ENCODE peak calls at places on chromosomes 6 and 20, in four cellular contexts. S, T, X and N are unnamed samples.

GRCh38 chr6:112231609-112232060 is 22.7 kb downstream of the LAMA4 start:
- DNase-seq in S (no peak), X (no peak), T (no peak), N (no peak)

GRCh38 chr20:8505817-8506216 is 373.8 kb downstream of the PLCB1 start:
- DNase-seq in S (no peak), X (no peak), T (no peak), N (no peak)

GRCh38 chr6:39402239-39402751 is 79.8 kb upstream of the KCNK16 start:
- DNase-seq in X (no peak), S (no peak), T (no peak), N (no peak)

GRCh38 chr6:97064578-97064977 is 140.1 kb downstream of the KLHL32 start:
- DNase-seq in X (no peak), S (no peak), T (no peak), N (no peak)

GRCh38 chr20:61482901-61483300 is 230.8 kb downstream of the CDH4 start:
- DNase-seq in X (no peak), T (no peak), S (no peak), N (no peak)

GRCh38 chr20:59955131-59955796 is 3.0 kb upstream of the CDH26 start:
- DNase-seq in S (no peak), X (peak; percentile 74), T (no peak), N (no peak)

GRCh38 chr20:13877789-13878188 is 93.0 kb downstream of the NDUFAF5 start:
- DNase-seq in S (no peak), X (no peak), T (no peak), N (no peak)

GRCh38 chr20:20483328-20483727 is 115.4 kb downstream of the INSM1 start:
- DNase-seq in T (no peak), X (no peak), S (no peak), N (no peak)

GRCh38 chr6:142958343-142958742 is 13.4 kb upstream of the HIVEP2 start:
- DNase-seq in S (no peak), X (no peak), T (no peak), N (no peak)

GRCh38 chr6:157203312-157203744 is 120.0 kb downstream of the TMEM242 start:
- DNase-seq in X (no peak), T (no peak), S (no peak), N (no peak)

GRCh38 chr6:170082067-170082466 is 208.8 kb downstream of the DLL1 start:
- DNase-seq in S (no peak), T (no peak), X (no peak), N (no peak)

GRCh38 chr20:10758446-10758845 is 84.6 kb upstream of the JAG1 start:
- DNase-seq in S (no peak), X (no peak), T (no peak), N (no peak)

GRCh38 chr6:19558934-19559333 is 278.2 kb upstream of the ID4 start:
- DNase-seq in X (no peak), S (no peak), T (no peak), N (no peak)
- H3K27ac ChIP-seq in X (no peak overlapping the region), S (no peak overlapping the region), T (no peak overlapping the region), N (no peak overlapping the region)

GRCh38 chr6:159062965-159063364 is 18.2 kb upstream of the TAGAP start:
- DNase-seq in S (no peak), X (no peak), T (no peak), N (no peak)
- H3K4me1 ChIP-seq in S (no peaks in the 10 kb centered on the region), X (no peaks in the 10 kb centered on the region), T (no peaks in the 10 kb centered on the region), N (no peaks in the 10 kb centered on the region)

DNA sequence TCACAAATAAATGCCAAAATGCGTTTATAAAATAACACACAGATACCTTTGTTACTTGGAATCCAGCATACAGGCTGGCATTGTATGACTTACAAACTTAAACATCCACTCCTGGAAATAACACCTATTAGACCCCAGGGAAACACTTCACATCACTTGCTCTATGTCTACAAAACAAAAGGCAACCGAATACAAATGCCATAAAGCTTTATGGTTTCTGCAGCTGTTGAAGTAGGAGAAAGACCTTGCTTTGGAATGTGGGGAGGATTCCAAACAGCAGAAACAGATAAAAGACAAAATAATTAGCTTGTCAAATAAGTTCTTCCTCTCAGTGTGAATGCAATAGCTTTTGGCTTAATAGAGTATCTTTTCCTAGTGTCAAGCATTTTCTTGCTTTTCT is 9.8 kb upstream of the AMD1 start:
- DNase-seq in X (no peak), T (no peak), S (no peak), N (no peak)
- H3K27ac ChIP-seq in X (no peak overlapping the region), T (no peak overlapping the region), S (no peak overlapping the region), N (no peak overlapping the region)

DNA sequence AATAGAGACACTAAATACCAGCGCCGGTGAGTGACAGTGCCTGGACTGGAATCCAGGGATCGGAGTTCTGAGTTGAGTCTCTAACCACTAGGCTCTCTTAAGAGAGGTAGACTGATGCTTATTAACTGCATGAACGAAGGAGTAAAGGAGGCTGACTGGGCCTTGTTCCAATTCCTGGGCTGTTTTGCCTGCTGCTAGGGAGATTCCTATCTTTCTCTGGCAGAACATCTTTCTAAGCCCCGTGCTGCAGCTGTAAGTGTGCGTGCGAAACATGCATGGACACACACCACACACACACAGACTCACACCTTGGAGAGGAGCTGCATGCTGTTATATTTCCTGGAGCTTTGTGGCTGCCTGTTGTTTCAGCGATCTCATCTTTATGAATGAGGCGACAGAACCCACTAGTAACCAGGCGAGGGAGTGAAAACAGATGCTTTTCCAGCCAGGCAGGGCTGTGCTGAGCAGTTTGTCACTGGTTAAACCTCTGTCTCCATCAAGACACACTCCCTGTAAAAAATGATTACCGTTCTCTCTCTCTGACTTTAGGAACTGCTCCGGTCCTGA is 157.3 kb upstream of the ZNF217 start:
- DNase-seq in T (no peak), X (no peak), S (no peak), N (no peak)
- H3K4me1 ChIP-seq in T (no peaks in the 10 kb centered on the region), X (peaks cover 42% of the 10 kb centered on the region), S (peaks cover 1% of the 10 kb centered on the region), N (no peaks in the 10 kb centered on the region)

GRCh38 chr6:6676910-6677441 is 88.5 kb downstream of the LY86 start:
- DNase-seq in S (peak; percentile 83), X (peak; percentile 71), T (peak; percentile 75), N (peak; percentile 80)
- H3K27ac ChIP-seq in S (no peak overlapping the region), X (no peak overlapping the region), T (no peak overlapping the region), N (peak overlapping the region; percentile 8)

DNA sequence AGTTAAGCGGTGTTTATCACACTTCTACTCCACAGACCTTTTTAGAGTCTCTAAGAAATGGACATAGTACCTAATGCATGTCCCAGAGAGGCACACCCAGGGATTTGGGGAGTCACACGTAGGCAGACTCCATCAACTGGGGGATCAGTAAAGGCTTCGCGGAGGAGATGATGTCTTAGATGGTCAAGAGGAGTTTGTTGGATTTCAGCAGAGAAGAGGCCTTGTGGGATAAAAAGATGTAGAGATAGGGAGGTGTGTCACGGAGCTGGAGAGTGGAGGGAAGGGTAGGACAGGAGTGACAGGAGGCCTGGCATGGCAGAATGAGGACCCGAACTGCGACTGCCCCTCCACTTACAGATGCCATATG is 9.1 kb downstream of the DYNLRB1 start:
- DNase-seq in S (no peak), X (no peak), T (no peak), N (no peak)
- H3K4me1 ChIP-seq in S (peaks cover 16% of the 10 kb centered on the region), X (peaks cover 9% of the 10 kb centered on the region), T (peaks cover 31% of the 10 kb centered on the region), N (peaks cover 21% of the 10 kb centered on the region)

DNA sequence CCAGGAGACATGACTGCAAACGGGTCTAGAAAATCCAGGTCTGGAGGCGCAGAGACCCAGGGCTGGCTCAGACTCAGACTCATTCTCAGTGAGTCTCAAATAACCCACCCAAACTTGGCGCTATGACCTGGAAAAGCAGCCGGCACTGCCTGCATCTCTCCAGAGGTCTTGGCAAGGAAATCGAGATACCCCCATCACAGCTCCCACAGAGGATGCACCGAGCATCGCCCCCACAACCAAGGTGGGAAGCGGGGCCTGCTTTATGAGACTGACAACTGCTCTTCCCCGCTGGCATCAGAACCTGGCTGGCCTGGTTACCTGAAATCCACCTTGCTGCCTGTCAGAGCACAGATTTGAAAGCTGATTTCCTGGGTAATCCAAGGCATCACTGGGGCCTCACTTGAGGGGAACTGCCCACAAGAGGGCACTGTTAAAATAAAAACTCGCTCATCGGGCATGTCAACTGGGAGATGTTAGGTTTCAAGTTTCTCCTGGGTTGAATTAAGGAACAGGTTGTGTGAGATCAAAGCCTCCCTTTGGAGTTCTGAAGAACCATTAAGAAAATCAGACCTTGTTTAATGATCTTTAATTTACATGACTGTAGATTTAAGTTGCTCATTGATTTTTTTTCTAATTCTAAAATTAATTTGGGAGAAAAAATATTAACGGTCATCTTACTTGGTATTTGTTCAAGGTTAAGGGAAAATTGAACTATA is 55.0 kb downstream of the KIF16B start:
- DNase-seq in S (no peak), X (no peak), T (peak; percentile 41), N (peak; percentile 43)
- H3K27ac ChIP-seq in S (no peak overlapping the region), X (no peak overlapping the region), T (no peak overlapping the region), N (no peak overlapping the region)